ENCODE peak calls at places on chromosomes 6 and 20, in five cellular contexts. F, D, N, O and I are unnamed samples.

GRCh38 chr6:87139236-87139635 is 16.1 kb upstream of the ZNF292 start:
- DNase-seq in O (peak; percentile 56), F (peak; percentile 57), N (peak; percentile 58), D (peak; percentile 24), I (no peak)

GRCh38 chr20:37451616-37452015 is 69.4 kb upstream of the NNAT start:
- DNase-seq in N (no peak), F (no peak), O (no peak), D (no peak), I (no peak)

GRCh38 chr6:133424359-133424758 is 183.2 kb downstream of the EYA4 start:
- DNase-seq in F (no peak), O (no peak), N (no peak), D (no peak), I (no peak)

GRCh38 chr6:111087871-111088667 is 766 bp downstream of the SLC16A10 start:
- DNase-seq in D (no peak), N (peak; percentile 37), O (peak; percentile 53), F (no peak), I (no peak)

GRCh38 chr6:33082702-33083101 is 6.9 kb downstream of the HLA-DPB1 start:
- DNase-seq in O (no peak), N (no peak), D (no peak), F (peak; percentile 57), I (no peak)

GRCh38 chr20:38197217-38198008 is 32.3 kb upstream of the TGM2 start:
- DNase-seq in N (no peak), F (no peak), O (no peak), D (no peak), I (no peak)

GRCh38 chr6:168908887-168909286 is 344.8 kb downstream of the THBS2 start:
- DNase-seq in O (no peak), N (no peak), D (peak; percentile 71), F (peak; percentile 80), I (no peak)

GRCh38 chr20:56769971-56770570 is 141.0 kb downstream of the TFAP2C start:
- DNase-seq in O (no peak), D (peak; percentile 77), N (no peak), F (no peak), I (no peak)

GRCh38 chr6:118679293-118679692 is 27.9 kb upstream of the CEP85L start:
- DNase-seq in O (no peak), D (peak; percentile 56), F (peak; percentile 9), N (no peak), I (no peak)

GRCh38 chr6:105592329-105592728 is 189.4 kb upstream of the PREP start:
- DNase-seq in O (no peak), N (no peak), F (peak; percentile 98), D (peak; percentile 98), I (no peak)

GRCh38 chr20:47334022-47334551 is 22.4 kb downstream of the ZMYND8 start:
- DNase-seq in O (no peak), D (peak; percentile 98), N (no peak), F (peak; percentile 99), I (no peak)

GRCh38 chr20:44057698-44058675 is 129.0 kb downstream of the JPH2 start:
- DNase-seq in N (no peak), F (peak; percentile 88), D (peak; percentile 18), O (no peak), I (no peak)

GRCh38 chr6:117711369-117711768 is 36.1 kb downstream of the NUS1 start:
- DNase-seq in N (no peak), D (no peak), O (no peak), F (no peak), I (no peak)

GRCh38 chr20:47805951-47806350 is 20.7 kb upstream of the SULF2 start:
- DNase-seq in O (no peak), F (no peak), D (no peak), N (no peak), I (no peak)

GRCh38 chr6:149176971-149177667 is 140.4 kb upstream of the TAB2 start:
- DNase-seq in N (no peak), O (no peak), D (no peak), F (no peak), I (no peak)

GRCh38 chr20:50848846-50849673 is 54.2 kb downstream of the BCAS4 start:
- DNase-seq in O (no peak), F (peak; percentile 52), D (no peak), N (no peak), I (no peak)